ENCODE peak calls at places on chromosomes 12 and 14, in eight cellular contexts. R is heart right ventricle; N is CD4-positive, alpha-beta memory T cell; L is mesendoderm; M is osteoblast; X is right cardiac atrium; A is CD8-positive, alpha-beta T cell; I is aorta. O is an unnamed sample.

GRCh38 chr14:77303417-77304156 is 17.1 kb downstream of the POMT2 start:
- DNase-seq in A (no peak), N (no peak), L (peak), X (no peak), M (peak), R (no peak), I (no peak), O (no peak)

GRCh38 chr14:23864252-23864651 is 89.3 kb upstream of the DHRS4 start:
- DNase-seq in X (no peak), I (no peak), R (no peak), N (no peak), L (no peak), A (no peak), M (peak), O (no peak)

GRCh38 chr12:19177754-19178153 is 48.2 kb downstream of the PLEKHA5 start:
- DNase-seq in R (no peak), X (no peak), A (no peak), I (no peak), L (no peak), M (no peak), N (no peak), O (no peak)

GRCh38 chr14:32933943-32934890 is 4.5 kb upstream of the NPAS3 start:
- DNase-seq in M (peak), L (peak), N (no peak), R (no peak), A (no peak), X (peak), I (peak), O (no peak)

GRCh38 chr12:131829351-131829794 is 1.2 kb downstream of the MMP17 start:
- DNase-seq in N (no peak), A (no peak), M (peak), L (no peak), R (no peak), X (no peak), I (no peak), O (peak)

GRCh38 chr12:57539134-57539768 is 7.7 kb downstream of the DCTN2 start:
- DNase-seq in I (no peak), A (no peak), R (no peak), M (no peak), X (no peak), L (no peak), N (no peak), O (no peak)

GRCh38 chr12:62861586-62861985 is 73.4 kb downstream of the PPM1H start:
- DNase-seq in L (no peak), X (no peak), N (no peak), A (no peak), I (no peak), M (no peak), R (no peak), O (no peak)

GRCh38 chr14:30882431-30882830 is 8.1 kb downstream of the COCH start:
- DNase-seq in X (no peak), R (no peak), L (no peak), A (no peak), M (no peak), N (no peak), I (no peak), O (no peak)

GRCh38 chr12:3185260-3185870 is 108.2 kb downstream of the TSPAN9 start:
- DNase-seq in N (no peak), M (peak), A (no peak), L (no peak), X (no peak), R (peak), I (peak), O (no peak)

GRCh38 chr12:52417742-52418141 is 11.6 kb upstream of the KRT82 start:
- DNase-seq in X (no peak), R (no peak), M (no peak), I (no peak), A (no peak), L (no peak), N (no peak), O (no peak)

GRCh38 chr12:53306826-53307225 is 7.3 kb downstream of the MYG1 start:
- DNase-seq in R (no peak), X (no peak), A (no peak), I (no peak), N (no peak), M (no peak), L (no peak), O (no peak)

GRCh38 chr12:85283560-85283959 is 3.5 kb downstream of the ALX1 start:
- DNase-seq in A (no peak), R (no peak), L (no peak), N (no peak), X (no peak), I (no peak), M (no peak), O (no peak)

GRCh38 chr12:77493769-77494168 is 336.9 kb upstream of the NAV3 start:
- DNase-seq in M (peak), I (no peak), A (no peak), L (no peak), R (peak), N (no peak), X (no peak), O (no peak)

GRCh38 chr12:68336754-68337343 is 4.7 kb upstream of the MDM1 start:
- DNase-seq in L (no peak), R (no peak), A (no peak), X (no peak), M (peak), I (no peak), N (no peak), O (no peak)

GRCh38 chr14:65840786-65841185 is 428.3 kb downstream of the FUT8 start:
- DNase-seq in X (no peak), L (no peak), A (no peak), M (no peak), N (no peak), R (no peak), I (no peak), O (no peak)

GRCh38 chr12:91813701-91814100 is 331.9 kb downstream of the BTG1 start:
- DNase-seq in N (no peak), R (no peak), I (no peak), A (no peak), M (no peak), L (no peak), X (no peak), O (no peak)

GRCh38 chr14:34056081-34056480 is 105.2 kb upstream of the EGLN3 start:
- DNase-seq in M (no peak), L (no peak), A (no peak), X (no peak), R (no peak), N (no peak), I (no peak), O (no peak)

GRCh38 chr12:45246202-45246601 is 30.3 kb downstream of the ANO6 start:
- DNase-seq in A (no peak), N (no peak), X (no peak), L (no peak), M (peak), R (no peak), I (no peak), O (no peak)

GRCh38 chr12:68831751-68832503 is 23.9 kb downstream of the MDM2 start:
- DNase-seq in L (peak), X (no peak), N (no peak), R (no peak), M (no peak), A (no peak), I (no peak), O (no peak)

GRCh38 chr12:64039285-64039871 is 182.7 kb downstream of the KICS2 start:
- DNase-seq in L (no peak), X (no peak), I (no peak), M (peak), N (no peak), A (no peak), R (peak), O (no peak)

GRCh38 chr12:110760204-110760609 is 17.5 kb upstream of the PPP1CC start:
- DNase-seq in N (no peak), I (no peak), A (no peak), M (no peak), X (no peak), L (no peak), R (no peak), O (no peak)

GRCh38 chr12:113244015-113244983 is 23.0 kb downstream of the TPCN1 start:
- DNase-seq in A (no peak), M (peak), L (no peak), I (peak), R (peak), X (peak), N (no peak), O (no peak)

GRCh38 chr14:65958664-65959562 is 527.3 kb upstream of the CCDC196 start:
- DNase-seq in L (peak), R (no peak), X (no peak), N (peak), M (no peak), I (peak), A (no peak), O (no peak)

GRCh38 chr14:95664546-95664945 is 21.7 kb upstream of the TCL1B start:
- DNase-seq in R (no peak), I (no peak), X (no peak), N (no peak), L (no peak), M (no peak), A (no peak), O (no peak)

GRCh38 chr14:69612014-69612758 is 790 bp downstream of the SUSD6 start:
- DNase-seq in M (peak), A (peak), N (peak), I (peak), R (no peak), L (peak), X (peak), O (no peak)

GRCh38 chr14:23638414-23639047 is 2.4 kb downstream of the DHRS2 start:
- DNase-seq in R (no peak), L (peak), M (peak), I (no peak), A (no peak), X (no peak), N (no peak), O (no peak)

GRCh38 chr14:54490448-54490805 is 1.6 kb upstream of the GMFB start:
- DNase-seq in R (no peak), N (no peak), A (no peak), I (no peak), M (no peak), L (peak), X (no peak), O (no peak)

GRCh38 chr12:81369175-81369574 is 291.3 kb downstream of the ACSS3 start:
- DNase-seq in R (no peak), L (no peak), I (no peak), A (no peak), X (no peak), N (no peak), M (no peak), O (no peak)

GRCh38 chr12:79008591-79008990 is 144.0 kb downstream of the SYT1 start:
- DNase-seq in A (no peak), L (no peak), M (no peak), X (no peak), N (no peak), R (no peak), I (no peak), O (no peak)

GRCh38 chr12:131589231-131589902 is 121.5 kb upstream of the SFSWAP start:
- DNase-seq in N (no peak), R (no peak), M (peak), I (no peak), L (peak), A (no peak), X (no peak), O (no peak)

GRCh38 chr12:113835433-113835832 is 130.7 kb downstream of the RBM19 start:
- DNase-seq in A (no peak), M (no peak), L (no peak), N (no peak), I (no peak), R (no peak), X (no peak), O (no peak)

GRCh38 chr12:16307843-16308475 is 30.5 kb upstream of the SLC15A5 start:
- DNase-seq in X (no peak), L (no peak), R (no peak), N (no peak), M (no peak), I (no peak), A (no peak), O (no peak)

GRCh38 chr12:5295151-5295550 is 136.8 kb upstream of the NTF3 start:
- DNase-seq in N (no peak), I (no peak), M (no peak), L (no peak), A (no peak), X (no peak), R (no peak), O (no peak)

GRCh38 chr14:69153848-69154208 is 909 bp upstream of the DCAF5 start:
- DNase-seq in I (no peak), R (peak), X (peak), A (no peak), N (no peak), L (no peak), M (peak), O (no peak)

GRCh38 chr12:752673-753400 is 458 bp downstream of the WNK1 start:
- DNase-seq in L (peak), M (peak), N (peak), X (peak), A (peak), R (peak), I (peak), O (no peak)

GRCh38 chr14:91341331-91342242 is 76.0 kb downstream of the CCDC88C start:
- DNase-seq in I (peak), R (no peak), A (no peak), N (no peak), X (no peak), M (peak), L (no peak), O (no peak)

GRCh38 chr14:49997991-49998390 is 105.1 kb downstream of the ARF6 start:
- DNase-seq in N (no peak), M (no peak), L (no peak), R (no peak), I (no peak), X (no peak), A (no peak), O (no peak)

GRCh38 chr12:46470039-46470627 is 97.6 kb upstream of the SLC38A2 start:
- DNase-seq in L (no peak), X (no peak), N (no peak), M (no peak), R (no peak), A (peak), I (no peak), O (no peak)
- H3K27ac ChIP-seq in L (no peak), X (peak), N (no peak), M (no peak), R (peak), A (peak), I (no peak), O (no peak)

GRCh38 chr12:104605685-104606084 is 148.9 kb downstream of the CHST11 start:
- DNase-seq in X (peak), R (peak), A (no peak), I (peak), M (no peak), N (no peak), L (peak), O (no peak)

GRCh38 chr12:104604070-104604994 is 147.6 kb downstream of the CHST11 start:
- DNase-seq in M (peak), A (peak), L (peak), N (peak), X (peak), I (peak), R (peak), O (peak)

GRCh38 chr12:104602901-104603300 is 146.2 kb downstream of the CHST11 start:
- DNase-seq in I (no peak), L (no peak), X (no peak), M (no peak), N (no peak), A (no peak), R (no peak), O (no peak)

GRCh38 chr12:104603545-104603973 is 146.8 kb downstream of the CHST11 start:
- DNase-seq in L (no peak), M (peak), I (no peak), R (no peak), A (no peak), N (no peak), X (no peak), O (no peak)

DNA sequence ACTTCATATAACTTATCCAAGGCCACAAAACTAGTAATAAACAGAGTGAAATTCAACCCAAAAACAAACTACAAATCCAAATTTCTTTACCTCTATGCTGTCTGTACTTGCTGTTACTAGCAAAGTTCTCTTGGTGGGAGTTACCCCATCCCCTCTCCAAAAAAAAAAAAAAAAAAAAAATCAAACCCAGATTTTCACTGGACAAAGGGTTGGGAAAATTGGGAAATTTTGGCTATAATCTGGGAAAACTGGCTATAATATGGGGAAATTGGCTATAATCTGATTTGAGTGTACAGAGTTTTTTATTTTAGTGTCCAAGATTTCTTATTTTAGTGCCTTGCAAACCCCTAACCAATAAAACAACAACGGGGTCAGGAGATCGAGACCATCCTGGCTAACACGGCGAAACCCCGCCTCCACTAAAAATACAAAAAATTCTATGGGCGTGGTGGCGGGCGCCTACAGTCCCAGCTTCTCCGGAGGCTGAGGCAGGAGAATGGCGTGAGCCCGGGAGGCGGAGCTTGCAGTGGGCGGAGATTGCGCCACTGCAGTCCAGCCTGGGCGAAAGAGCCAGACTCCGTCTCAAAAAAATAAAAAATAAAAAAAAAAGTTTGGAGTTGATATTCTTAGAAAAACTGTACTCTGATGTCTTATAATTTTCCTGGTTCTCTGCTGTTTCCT is 148.4 kb downstream of the CHST11 start:
- DNase-seq in X (peak), A (no peak), I (peak), M (no peak), N (no peak), L (peak), R (no peak), O (no peak)
- H3K27ac ChIP-seq in X (peak), A (no peak), I (no peak), M (peak), N (peak), L (no peak), R (peak), O (peak)

GRCh38 chr12:55728932-55729591 is at the start of gene CD63:
- DNase-seq in L (peak), I (peak), X (peak), N (peak), A (peak), R (peak), M (peak), O (no peak)

GRCh38 chr12:55729592-55730446 is 1.0 kb upstream of the CD63 start:
- DNase-seq in L (peak), M (peak), N (peak), I (peak), R (peak), A (peak), X (peak), O (no peak)

GRCh38 chr12:55728185-55728931 is 451 bp downstream of the CD63 start:
- DNase-seq in L (peak), I (peak), R (peak), A (peak), M (no peak), X (peak), N (no peak), O (no peak)

GRCh38 chr12:55726911-55727310 is 1.9 kb downstream of the CD63 start:
- DNase-seq in I (no peak), L (no peak), M (no peak), N (no peak), R (no peak), A (no peak), X (no peak), O (no peak)

DNA sequence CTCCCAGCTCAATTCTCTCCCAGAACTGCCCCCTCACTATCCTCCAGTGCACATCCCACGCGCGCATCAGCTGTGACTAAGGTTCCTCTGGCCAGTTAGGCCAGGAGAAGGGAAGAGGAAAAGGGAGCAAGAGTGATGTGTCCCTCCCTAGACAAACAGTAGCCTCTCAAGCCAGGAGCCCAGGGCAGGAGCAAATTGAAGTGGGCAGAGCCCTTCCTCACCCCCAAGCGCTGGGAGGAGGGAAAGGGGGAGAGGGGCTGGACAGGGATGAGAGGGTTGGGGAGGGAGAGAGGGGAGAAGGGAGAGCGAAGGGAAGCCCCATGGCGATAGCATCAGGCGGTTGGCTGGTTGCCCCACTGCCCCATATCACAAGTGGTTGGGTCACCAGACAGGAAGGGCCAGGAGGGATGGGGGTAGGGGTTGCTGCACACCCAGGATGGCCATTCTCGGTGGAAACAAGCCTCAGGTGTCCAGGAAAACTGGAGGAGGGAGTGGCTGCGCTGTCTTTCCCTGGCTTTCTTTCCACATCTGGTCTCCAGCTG is 1.1 kb downstream of the CD63 start:
- DNase-seq in L (no peak), R (no peak), A (no peak), M (peak), I (peak), N (no peak), X (peak), O (no peak)
- H3K27ac ChIP-seq in L (peak), R (peak), A (peak), M (peak), I (peak), N (peak), X (peak), O (peak)

DNA sequence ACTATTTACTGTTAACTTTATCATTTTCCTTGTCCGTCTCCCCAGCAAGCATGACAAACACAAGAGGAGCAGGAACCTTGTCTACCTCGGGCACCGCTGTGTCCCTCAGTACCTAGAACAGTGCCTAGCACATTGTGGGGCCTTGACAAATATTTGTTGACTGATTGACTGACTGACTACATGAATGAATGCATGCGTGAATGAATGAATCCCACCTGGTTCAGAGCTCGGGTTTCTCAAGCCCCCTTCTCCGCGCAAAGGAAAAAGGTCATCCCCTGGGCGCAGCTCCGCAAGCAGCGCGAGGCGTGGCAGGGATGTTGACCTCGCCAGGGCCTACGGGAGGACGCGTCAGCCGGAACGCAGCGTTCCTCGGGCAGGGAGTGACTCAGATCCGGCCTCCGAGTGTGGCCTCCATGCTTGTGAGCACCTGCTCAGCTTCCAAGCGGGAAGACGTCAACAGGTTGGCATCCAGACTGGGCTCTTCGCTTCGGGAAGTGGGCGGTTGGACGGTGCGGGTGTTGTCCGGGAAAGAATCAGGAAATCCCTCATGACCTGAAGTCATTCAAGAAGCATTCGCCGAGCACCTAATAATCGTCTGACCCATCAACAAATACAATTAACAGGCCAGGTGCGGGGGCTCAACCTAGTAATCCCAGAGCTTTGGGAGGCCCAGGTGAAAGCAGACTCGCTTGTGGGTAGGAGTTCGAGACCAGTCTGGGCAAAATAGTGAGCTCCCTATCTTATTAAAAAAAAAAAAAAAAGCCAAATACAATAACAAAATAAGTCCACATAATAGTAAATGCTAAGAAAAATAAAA is 13.9 kb upstream of the UBC start:
- DNase-seq in L (no peak), X (peak), R (peak), A (no peak), N (no peak), I (peak), M (no peak), O (no peak)
- H3K27ac ChIP-seq in L (no peak), X (peak), R (peak), A (peak), N (peak), I (peak), M (peak), O (peak)